ENCODE peak calls at places on chromosomes 13 and 19, in eight cellular contexts. Q is tibial artery; S is lower leg skin; V is heart right ventricle; A is cardiac fibroblast; X is pancreas; Z is lower lobe of right lung; B is naive thymus-derived CD4-positive, alpha-beta T cell. L is an unnamed sample.

GRCh38 chr13:69579351-69579750 is 528.3 kb upstream of the ATXN8OS start:
- DNase-seq in Q (no peak), S (no peak), V (no peak), A (no peak), X (no peak), Z (no peak), B (no peak), L (no peak)

GRCh38 chr19:40335855-40336700 is 12.1 kb downstream of the C19orf47 start:
- DNase-seq in Q (no peak), S (no peak), V (no peak), A (no peak), X (no peak), Z (no peak), B (no peak), L (no peak)

GRCh38 chr13:113744197-113745000 is 14.6 kb upstream of the TMEM255B start:
- DNase-seq in Q (no peak), S (no peak), V (no peak), A (no peak), X (no peak), Z (peak), B (no peak), L (peak)

GRCh38 chr13:48446454-48446853 is 33.5 kb upstream of the LPAR6 start:
- DNase-seq in Q (no peak), S (no peak), V (no peak), A (peak), X (no peak), Z (no peak), B (no peak), L (no peak)

GRCh38 chr19:48400018-48400742 is 6.7 kb downstream of the GRIN2D start:
- DNase-seq in Q (peak), S (peak), V (peak), A (peak), X (no peak), Z (peak), B (peak), L (peak)

GRCh38 chr19:18610556-18611326 is 1.9 kb upstream of the TMEM59L start:
- DNase-seq in Q (no peak), S (no peak), V (no peak), A (no peak), X (no peak), Z (no peak), B (no peak), L (no peak)

GRCh38 chr19:56155124-56155687 is 14.1 kb downstream of the ZNF444 start:
- DNase-seq in Q (no peak), S (no peak), V (peak), A (no peak), X (no peak), Z (no peak), B (no peak), L (peak)

GRCh38 chr13:110676511-110677204 is 29.3 kb downstream of the CARS2 start:
- DNase-seq in Q (no peak), S (peak), V (no peak), A (no peak), X (no peak), Z (no peak), B (no peak), L (no peak)

GRCh38 chr13:89401209-89401810 is 1730.1 kb downstream of the SLITRK5 start:
- DNase-seq in Q (no peak), S (no peak), V (no peak), A (peak), X (no peak), Z (no peak), B (no peak), L (no peak)

GRCh38 chr13:99015606-99016520 is 38.0 kb upstream of the DOCK9 start:
- DNase-seq in Q (no peak), S (no peak), V (no peak), A (no peak), X (no peak), Z (no peak), B (peak), L (no peak)

GRCh38 chr19:47663435-47663910 is 49.7 kb upstream of the EHD2 start:
- DNase-seq in Q (no peak), S (no peak), V (no peak), A (peak), X (no peak), Z (no peak), B (no peak), L (no peak)

GRCh38 chr13:95050800-95051620 is 250.2 kb downstream of the ABCC4 start:
- DNase-seq in Q (no peak), S (no peak), V (no peak), A (no peak), X (no peak), Z (no peak), B (no peak), L (no peak)

GRCh38 chr19:51830263-51830662 is 35.3 kb downstream of the FPR3 start:
- DNase-seq in Q (no peak), S (no peak), V (no peak), A (peak), X (no peak), Z (no peak), B (no peak), L (no peak)

GRCh38 chr13:69644447-69644846 is 463.2 kb upstream of the ATXN8OS start:
- DNase-seq in Q (no peak), S (no peak), V (no peak), A (no peak), X (no peak), Z (no peak), B (no peak), L (no peak)

GRCh38 chr19:55259540-55260210 is 858 bp upstream of the PPP6R1 start:
- DNase-seq in Q (no peak), S (no peak), V (no peak), A (no peak), X (no peak), Z (peak), B (no peak), L (no peak)

GRCh38 chr19:15159251-15159650 is 41.5 kb downstream of the NOTCH3 start:
- DNase-seq in Q (no peak), S (no peak), V (no peak), A (peak), X (no peak), Z (no peak), B (no peak), L (no peak)

GRCh38 chr19:1683869-1684572 is 31.6 kb upstream of the TCF3 start:
- DNase-seq in Q (no peak), S (no peak), V (no peak), A (no peak), X (no peak), Z (no peak), B (no peak), L (no peak)

GRCh38 chr19:1307320-1307719 is 21.6 kb downstream of the EFNA2 start:
- DNase-seq in Q (no peak), S (no peak), V (no peak), A (no peak), X (no peak), Z (no peak), B (no peak), L (no peak)

GRCh38 chr13:99221567-99222239 is 21.0 kb downstream of the UBAC2 start:
- DNase-seq in Q (no peak), S (no peak), V (no peak), A (no peak), X (no peak), Z (no peak), B (no peak), L (no peak)

GRCh38 chr13:29917573-29918091 is 67.2 kb upstream of the UBL3 start:
- DNase-seq in Q (no peak), S (no peak), V (no peak), A (peak), X (no peak), Z (no peak), B (no peak), L (no peak)

GRCh38 chr13:35055705-35056104 is 113.6 kb downstream of the NBEA start:
- DNase-seq in Q (no peak), S (no peak), V (no peak), A (no peak), X (no peak), Z (no peak), B (no peak), L (no peak)

GRCh38 chr13:111503905-111504695 is 183.7 kb downstream of the TEX29 start:
- DNase-seq in Q (no peak), S (peak), V (no peak), A (no peak), X (no peak), Z (no peak), B (no peak), L (no peak)

GRCh38 chr13:40430234-40430633 is 236.2 kb downstream of the FOXO1 start:
- DNase-seq in Q (no peak), S (no peak), V (no peak), A (no peak), X (peak), Z (no peak), B (no peak), L (no peak)

GRCh38 chr19:55241143-55241934 is 12.8 kb upstream of the TMEM86B start:
- DNase-seq in Q (no peak), S (no peak), V (no peak), A (no peak), X (no peak), Z (no peak), B (no peak), L (no peak)

GRCh38 chr19:3284759-3285646 is 60.5 kb downstream of the CELF5 start:
- DNase-seq in Q (no peak), S (peak), V (no peak), A (peak), X (peak), Z (peak), B (peak), L (peak)

GRCh38 chr13:76976488-76976887 is 15.4 kb upstream of the CLN5 start:
- DNase-seq in Q (no peak), S (no peak), V (no peak), A (no peak), X (no peak), Z (no peak), B (peak), L (no peak)

GRCh38 chr13:99057310-99057975 is 79.6 kb upstream of the DOCK9 start:
- DNase-seq in Q (no peak), S (no peak), V (no peak), A (peak), X (no peak), Z (no peak), B (no peak), L (no peak)

GRCh38 chr13:51614350-51614786 is 30.1 kb downstream of the WDFY2 start:
- DNase-seq in Q (no peak), S (no peak), V (no peak), A (no peak), X (no peak), Z (no peak), B (peak), L (peak)

GRCh38 chr13:63954683-63955082 is 2539.0 kb upstream of the PCDH20 start:
- DNase-seq in Q (no peak), S (no peak), V (no peak), A (no peak), X (no peak), Z (no peak), B (no peak), L (no peak)

GRCh38 chr13:110297011-110297410 is 9.9 kb downstream of the COL4A1 start:
- DNase-seq in Q (no peak), S (peak), V (no peak), A (no peak), X (no peak), Z (no peak), B (no peak), L (no peak)

GRCh38 chr13:44136693-44137268 is 236.8 kb upstream of the SERP2 start:
- DNase-seq in Q (no peak), S (no peak), V (no peak), A (no peak), X (no peak), Z (no peak), B (no peak), L (no peak)

GRCh38 chr13:49953560-49953959 is 17.4 kb upstream of the SPRYD7 start:
- DNase-seq in Q (no peak), S (no peak), V (no peak), A (no peak), X (no peak), Z (no peak), B (no peak), L (no peak)

GRCh38 chr19:46404039-46404883 is 9.1 kb downstream of the CCDC8 start:
- DNase-seq in Q (peak), S (no peak), V (peak), A (no peak), X (peak), Z (peak), B (no peak), L (no peak)

GRCh38 chr19:54792814-54793213 is 10.6 kb upstream of the KIR2DL4 start:
- DNase-seq in Q (no peak), S (no peak), V (no peak), A (no peak), X (no peak), Z (no peak), B (no peak), L (no peak)

GRCh38 chr13:110445722-110446569 is 115.6 kb downstream of the RAB20 start:
- DNase-seq in Q (peak), S (peak), V (no peak), A (no peak), X (no peak), Z (no peak), B (no peak), L (no peak)

GRCh38 chr19:9407827-9408226 is 27.5 kb downstream of the ZNF266 start:
- DNase-seq in Q (no peak), S (no peak), V (no peak), A (no peak), X (no peak), Z (no peak), B (no peak), L (no peak)
- H3K4me3 ChIP-seq in Q (no peak), S (no peak), V (no peak), A (no peak), X (no peak), Z (no peak), B (peak), L (no peak)

GRCh38 chr13:24670927-24671326 is 9.3 kb upstream of the ATP12A start:
- DNase-seq in Q (no peak), S (no peak), V (no peak), A (peak), X (no peak), Z (no peak), B (peak), L (no peak)

GRCh38 chr13:24670174-24670573 is 10.0 kb upstream of the ATP12A start:
- DNase-seq in Q (no peak), S (peak), V (no peak), A (no peak), X (no peak), Z (no peak), B (no peak), L (no peak)

GRCh38 chr13:24672141-24673132 is 7.8 kb upstream of the ATP12A start:
- DNase-seq in Q (no peak), S (peak), V (no peak), A (peak), X (no peak), Z (no peak), B (no peak), L (no peak)

GRCh38 chr13:24668955-24669354 is 11.3 kb upstream of the ATP12A start:
- DNase-seq in Q (no peak), S (peak), V (no peak), A (no peak), X (no peak), Z (no peak), B (no peak), L (no peak)

DNA sequence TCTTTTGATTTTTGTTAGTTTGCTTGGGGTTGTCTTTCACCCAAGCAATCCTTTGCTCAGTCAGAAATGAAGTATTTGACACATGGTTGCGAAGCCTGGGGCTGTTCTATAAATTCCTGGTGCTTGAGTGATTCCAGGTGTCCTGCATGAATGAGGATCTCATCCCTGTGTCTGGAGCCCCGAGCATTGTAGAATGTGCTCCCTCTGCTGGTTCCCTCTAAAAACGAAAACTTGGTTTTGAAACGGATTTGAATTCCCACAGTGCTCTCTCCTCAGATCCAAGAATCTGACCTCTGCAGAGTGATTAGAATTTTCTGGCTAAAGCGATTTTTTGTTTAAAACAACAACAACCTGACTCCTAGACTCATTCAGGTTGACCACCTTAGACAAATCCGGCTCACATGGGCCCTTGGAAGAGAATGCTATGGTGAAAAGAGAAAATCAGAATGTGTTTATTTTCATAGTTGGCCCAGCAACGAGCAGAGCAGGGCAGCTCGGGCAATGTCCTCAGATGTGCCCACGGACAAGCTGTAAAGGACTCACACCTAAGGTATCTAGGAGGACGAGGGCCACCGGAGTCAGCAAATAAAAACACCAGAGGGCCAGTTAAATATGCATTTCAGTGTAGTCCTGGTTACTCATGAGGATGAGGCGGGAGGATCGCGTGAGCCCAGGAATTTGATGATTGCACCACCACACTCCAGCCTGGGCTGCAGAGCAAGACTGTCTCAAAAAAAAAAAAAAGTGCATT is 8.7 kb upstream of the ATP12A start:
- DNase-seq in Q (no peak), S (peak), V (no peak), A (peak), X (peak), Z (no peak), B (peak), L (peak)
- H3K4me3 ChIP-seq in Q (peak), S (no peak), V (no peak), A (peak), X (no peak), Z (no peak), B (no peak), L (no peak)

DNA sequence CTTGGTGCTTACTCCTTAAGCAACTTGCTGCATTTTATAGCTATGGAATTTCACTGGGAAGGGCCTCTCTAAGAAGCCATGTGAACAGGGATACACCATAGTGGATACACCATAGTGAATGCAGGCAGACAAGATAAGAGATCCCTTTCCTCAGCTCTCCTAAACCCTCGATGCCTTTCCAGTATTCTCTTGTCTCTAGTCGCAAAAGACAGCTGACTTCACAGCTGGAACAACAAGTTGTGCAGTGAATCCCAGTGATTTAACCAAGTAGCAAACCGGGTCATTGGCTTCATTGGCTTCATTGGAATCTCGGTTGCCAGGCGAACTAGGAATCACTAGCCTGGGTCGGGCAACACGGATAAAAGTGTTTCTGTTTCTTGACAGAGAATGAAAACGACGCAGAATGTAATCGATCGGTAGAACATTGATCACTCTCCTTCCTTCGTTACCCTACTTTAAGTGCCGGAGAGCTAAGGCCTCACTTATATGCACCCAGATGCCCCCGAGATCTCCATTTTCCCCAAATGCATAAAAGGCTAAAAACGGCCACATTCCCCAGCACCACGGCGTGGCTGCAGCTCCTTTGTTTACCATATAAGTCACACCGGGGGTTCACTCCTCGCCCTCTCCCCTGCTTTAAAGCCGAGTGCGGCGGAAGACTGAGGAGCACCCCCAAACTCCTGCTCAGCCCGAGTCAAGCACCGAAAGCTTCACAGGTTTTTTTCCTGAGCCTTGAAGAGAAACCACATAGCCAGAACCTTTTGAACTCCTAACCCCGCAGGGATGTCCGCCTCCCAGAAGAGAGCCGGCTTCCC is 674 bp downstream of the TRPC4 start:
- DNase-seq in Q (peak), S (no peak), V (no peak), A (peak), X (no peak), Z (no peak), B (no peak), L (no peak)
- H3K4me3 ChIP-seq in Q (peak), S (no peak), V (peak), A (peak), X (peak), Z (peak), B (no peak), L (no peak)

GRCh38 chr19:12838893-12839656 is 760 bp downstream of the MAST1 start:
- DNase-seq in Q (no peak), S (no peak), V (no peak), A (no peak), X (no peak), Z (no peak), B (no peak), L (peak)
- H3K4me3 ChIP-seq in Q (peak), S (no peak), V (peak), A (no peak), X (no peak), Z (peak), B (no peak), L (peak)

DNA sequence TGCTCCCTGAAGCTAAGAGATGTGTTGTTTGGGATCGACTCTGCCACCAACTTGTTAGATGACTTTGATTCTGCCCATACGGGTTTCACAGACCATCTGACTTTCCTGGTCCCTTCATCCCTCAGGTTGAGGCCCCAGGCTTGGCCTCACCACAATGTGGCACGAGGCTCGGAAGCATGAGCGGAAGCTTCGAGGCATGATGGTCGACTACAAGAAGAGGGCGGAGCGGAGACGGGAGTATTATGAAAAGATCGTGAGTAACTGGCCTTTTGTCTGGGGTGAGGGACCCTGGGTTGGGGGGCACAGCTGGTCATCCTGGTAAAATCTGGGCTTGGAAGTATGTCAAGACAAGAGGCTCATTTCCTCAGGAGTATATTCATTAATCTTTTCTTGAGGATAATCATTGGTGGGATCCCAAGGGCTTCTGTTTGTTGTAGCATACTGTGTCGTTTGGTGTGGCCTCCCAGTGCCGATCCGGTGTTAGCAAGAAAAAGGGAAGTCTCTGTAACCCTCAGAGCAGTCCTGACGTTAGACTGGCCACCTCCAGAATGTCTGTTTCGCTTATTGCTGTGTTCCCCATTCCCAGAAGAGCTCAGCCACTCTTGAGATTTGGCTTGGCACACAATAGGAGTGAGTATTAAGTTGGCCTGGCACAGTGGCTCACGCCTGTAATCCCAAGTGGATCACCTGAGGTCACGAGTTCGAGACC is 1.4 kb downstream of the CLASRP start:
- DNase-seq in Q (no peak), S (no peak), V (no peak), A (no peak), X (no peak), Z (no peak), B (no peak), L (no peak)
- H3K4me3 ChIP-seq in Q (peak), S (no peak), V (peak), A (peak), X (peak), Z (peak), B (peak), L (peak)

DNA sequence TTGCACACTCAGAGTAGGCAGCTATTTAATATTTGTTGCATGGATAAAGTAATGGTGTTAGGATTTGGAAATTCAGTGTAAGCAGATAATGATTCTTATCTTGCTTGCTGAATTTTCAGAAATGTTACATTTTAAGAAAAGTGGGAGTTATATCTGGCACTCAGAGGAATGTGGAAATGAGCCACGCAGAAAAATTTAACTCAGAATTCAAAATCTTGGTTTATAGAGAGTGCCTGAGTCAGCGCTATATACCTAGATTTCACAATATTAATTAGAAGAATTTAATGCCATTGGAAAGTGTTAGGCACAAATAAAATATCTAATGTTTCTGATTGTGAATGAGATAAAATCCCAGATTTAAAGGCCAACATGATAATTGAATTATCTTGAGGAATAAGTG is 96.3 kb downstream of the GPR12 start:
- DNase-seq in Q (no peak), S (no peak), V (no peak), A (no peak), X (no peak), Z (no peak), B (no peak), L (no peak)
- H3K4me3 ChIP-seq in Q (no peak), S (no peak), V (no peak), A (no peak), X (no peak), Z (no peak), B (no peak), L (no peak)